ENCODE peak calls at places on chromosome 1, in nine cellular contexts. N, A, S, R, D, H, Q, I and F are unnamed samples.

GRCh38 chr1:112247036-112247597 is 148.9 kb upstream of the CTTNBP2NL start:
- DNase-seq in N (no peak), A (no peak), S (no peak), R (no peak), D (no peak), H (no peak), Q (no peak), I (no peak), F (no peak)

GRCh38 chr1:154329152-154329521 is 3.8 kb downstream of the ATP8B2 start:
- DNase-seq in N (no peak), A (no peak), S (no peak), R (no peak), D (peak; percentile 90), H (no peak), Q (no peak), I (peak; percentile 27), F (no peak)

GRCh38 chr1:216310776-216311175 is 112.5 kb downstream of the USH2A start:
- DNase-seq in N (no peak), A (peak; percentile 80), S (no peak), R (peak; percentile 44), D (peak; percentile 85), H (no peak), Q (no peak), I (peak; percentile 82), F (peak; percentile 39)

GRCh38 chr1:38243106-38243505 is 196.5 kb upstream of the POU3F1 start:
- DNase-seq in N (no peak), A (no peak), S (no peak), R (peak; percentile 32), D (peak; percentile 57), H (no peak), Q (peak; percentile 39), I (no peak), F (no peak)

GRCh38 chr1:230327892-230328284 is 98.2 kb downstream of the PGBD5 start:
- DNase-seq in N (no peak), A (no peak), S (peak; percentile 43), R (no peak), D (peak; percentile 82), H (no peak), Q (no peak), I (no peak), F (no peak)

GRCh38 chr1:61498342-61498741 is 226.6 kb downstream of the TM2D1 start:
- DNase-seq in N (no peak), A (no peak), S (no peak), R (no peak), D (no peak), H (no peak), Q (no peak), I (no peak), F (no peak)

GRCh38 chr1:40849801-40850592 is 12.2 kb downstream of the CITED4 start:
- DNase-seq in N (peak; percentile 60), A (peak; percentile 61), S (no peak), R (peak; percentile 46), D (peak; percentile 90), H (peak; percentile 46), Q (peak; percentile 80), I (peak; percentile 80), F (peak; percentile 68)

GRCh38 chr1:215160351-215160750 is 77.8 kb downstream of the KCNK2 start:
- DNase-seq in N (no peak), A (peak; percentile 19), S (peak; percentile 46), R (no peak), D (no peak), H (no peak), Q (no peak), I (peak; percentile 35), F (no peak)

GRCh38 chr1:29800522-29800956 is 564.2 kb downstream of the PTPRU start:
- DNase-seq in N (no peak), A (no peak), S (no peak), R (peak; percentile 48), D (no peak), H (peak; percentile 16), Q (peak; percentile 5), I (no peak), F (no peak)

GRCh38 chr1:228555074-228555989 is 68.2 kb downstream of the RNF187 start:
- DNase-seq in N (no peak), A (no peak), S (no peak), R (no peak), D (peak; percentile 58), H (no peak), Q (peak; percentile 21), I (no peak), F (no peak)

GRCh38 chr1:168179411-168180147 is 817 bp downstream of the TIPRL start:
- DNase-seq in N (no peak), A (peak; percentile 14), S (peak; percentile 9), R (peak; percentile 26), D (peak; percentile 47), H (no peak), Q (peak; percentile 39), I (peak; percentile 66), F (peak; percentile 37)

GRCh38 chr1:94182191-94182590 is 55.2 kb downstream of the ARHGAP29 start:
- DNase-seq in N (no peak), A (no peak), S (no peak), R (no peak), D (no peak), H (no peak), Q (no peak), I (no peak), F (no peak)

GRCh38 chr1:85822696-85823095 is 114.5 kb upstream of the ZNHIT6 start:
- DNase-seq in N (no peak), A (no peak), S (no peak), R (no peak), D (no peak), H (no peak), Q (no peak), I (peak; percentile 16), F (no peak)

GRCh38 chr1:225896937-225897549 is 8.1 kb upstream of the LEFTY1 start:
- DNase-seq in N (no peak), A (no peak), S (no peak), R (peak; percentile 90), D (peak; percentile 74), H (peak; percentile 10), Q (peak; percentile 44), I (no peak), F (peak; percentile 98)

GRCh38 chr1:174954686-174955669 is 44.8 kb upstream of the CACYBP start:
- DNase-seq in N (peak; percentile 47), A (peak; percentile 15), S (no peak), R (no peak), D (no peak), H (no peak), Q (no peak), I (no peak), F (peak; percentile 55)

GRCh38 chr1:203378529-203379271 is 27.8 kb upstream of the FMOD start:
- DNase-seq in N (no peak), A (peak; percentile 69), S (no peak), R (no peak), D (no peak), H (no peak), Q (no peak), I (peak; percentile 73), F (peak; percentile 5)

GRCh38 chr1:173149887-173150286 is 57.2 kb downstream of the TNFSF4 start:
- DNase-seq in N (no peak), A (peak; percentile 95), S (peak; percentile 76), R (peak; percentile 94), D (no peak), H (no peak), Q (no peak), I (peak; percentile 31), F (no peak)
- H3K9ac ChIP-seq in N (no peak overlapping the region), A (no peak overlapping the region), S (no peak overlapping the region), R (no peak overlapping the region), D (no peak overlapping the region), H (no peak overlapping the region), Q (no peak overlapping the region), I (no peak overlapping the region), F (no peak overlapping the region)

GRCh38 chr1:45008076-45008475 is 3.0 kb downstream of the HECTD3 start:
- DNase-seq in N (no peak), A (no peak), S (no peak), R (no peak), D (no peak), H (no peak), Q (no peak), I (no peak), F (no peak)

GRCh38 chr1:45003741-45004140 is 7.4 kb downstream of the HECTD3 start:
- DNase-seq in N (no peak), A (no peak), S (no peak), R (no peak), D (no peak), H (no peak), Q (peak; percentile 10), I (no peak), F (no peak)

GRCh38 chr1:45007311-45007710 is 3.8 kb downstream of the HECTD3 start:
- DNase-seq in N (no peak), A (no peak), S (no peak), R (no peak), D (peak; percentile 16), H (no peak), Q (no peak), I (no peak), F (no peak)

GRCh38 chr1:45004281-45004920 is 6.7 kb downstream of the HECTD3 start:
- DNase-seq in N (no peak), A (no peak), S (no peak), R (no peak), D (no peak), H (no peak), Q (peak; percentile 10), I (no peak), F (no peak)

DNA sequence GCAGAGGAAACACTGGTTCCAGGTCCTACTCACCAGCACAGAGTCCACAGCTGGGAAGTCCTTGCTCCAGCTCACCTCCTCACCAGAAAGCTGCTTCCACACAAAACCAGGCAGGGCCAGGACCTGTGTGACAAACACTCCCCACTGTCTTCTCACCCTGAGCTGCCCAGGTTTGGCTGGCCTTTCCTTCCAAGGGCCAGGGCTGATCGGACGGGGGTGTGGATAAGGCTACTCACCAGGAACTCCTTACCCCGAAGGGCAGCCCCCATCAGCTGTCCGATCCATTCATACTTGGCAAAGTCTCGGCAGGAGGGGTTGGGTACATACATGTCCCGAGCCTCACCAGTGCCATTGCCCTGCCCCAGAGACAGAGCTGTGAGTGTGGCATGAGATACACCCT is 5.4 kb downstream of the HECTD3 start:
- DNase-seq in N (no peak), A (no peak), S (no peak), R (no peak), D (no peak), H (no peak), Q (no peak), I (no peak), F (no peak)
- H3K4me3 ChIP-seq in N (no peak overlapping the region), A (no peak overlapping the region), S (no peak overlapping the region), R (no peak overlapping the region), D (no peak overlapping the region), H (no peak overlapping the region), Q (no peak overlapping the region), I (no peak overlapping the region), F (no peak overlapping the region)

GRCh38 chr1:35642472-35642955 is 1.2 kb upstream of the PSMB2 start:
- DNase-seq in N (peak; percentile 6), A (no peak), S (no peak), R (no peak), D (no peak), H (no peak), Q (peak; percentile 38), I (peak; percentile 23), F (no peak)
- H3K9ac ChIP-seq in N (peak overlapping the region; percentile 96), A (no peak overlapping the region), S (peak overlapping the region; percentile 99), R (peak overlapping the region; percentile 99), D (no peak overlapping the region), H (peak overlapping the region; percentile 86), Q (peak overlapping the region; percentile 72), I (peak overlapping the region; percentile 98), F (peak overlapping the region; percentile 96)

DNA sequence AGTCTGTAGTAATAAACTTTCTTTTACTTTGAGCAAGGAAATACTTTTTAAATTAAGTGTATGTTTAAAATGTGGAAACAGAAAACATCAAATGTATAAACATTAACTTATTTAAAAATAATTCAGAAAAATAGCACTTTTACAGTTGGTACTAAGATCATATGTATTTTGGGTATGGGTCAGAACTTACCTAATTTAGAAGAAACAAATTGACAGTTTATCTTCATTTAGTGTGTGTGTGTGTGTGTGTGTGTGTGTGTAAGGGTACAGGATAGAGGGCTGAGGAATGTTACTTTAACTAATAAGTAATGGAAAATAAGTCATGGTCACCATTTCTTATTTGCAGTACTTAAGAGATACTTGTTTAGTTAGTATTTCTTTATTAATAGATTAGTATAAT is 3.3 kb downstream of the MAN1A2 start:
- DNase-seq in N (no peak), A (no peak), S (no peak), R (no peak), D (no peak), H (no peak), Q (no peak), I (no peak), F (no peak)
- H3K4me3 ChIP-seq in N (no peak overlapping the region), A (peak overlapping the region; percentile 71), S (peak overlapping the region; percentile 92), R (peak overlapping the region; percentile 91), D (peak overlapping the region; percentile 95), H (no peak overlapping the region), Q (peak overlapping the region; percentile 75), I (peak overlapping the region; percentile 97), F (peak overlapping the region; percentile 87)